ENCODE peak calls at places on chromosomes 7 and 10, in six cellular contexts. One of them, this sample, is unnamed.
A peak's percentile ranks its signal among the peaks of the same experiment; 100 is the strongest.

GRCh38 chr7:665751-666453 is 60.6 kb upstream of the DNAAF5 start:
- DNase-seq in GM12865: no peak
- DNase-seq in lower lobe of right lung: no peak
- DNase-seq in CD8-positive, alpha-beta T cell: no peak
- DNase-seq in GM23338: peak; percentile 74
- DNase-seq in mucosa of descending colon: no peak
- DNase-seq in this sample: no peak

GRCh38 chr7:124155400-124156022 is 122.6 kb upstream of the TMEM229A start:
- DNase-seq in mucosa of descending colon: no peak
- DNase-seq in GM23338: peak; percentile 58
- DNase-seq in lower lobe of right lung: no peak
- DNase-seq in CD8-positive, alpha-beta T cell: no peak
- DNase-seq in GM12865: peak; percentile 15
- DNase-seq in this sample: no peak

GRCh38 chr7:24877790-24878311 is 102.1 kb downstream of the OSBPL3 start:
- DNase-seq in lower lobe of right lung: no peak
- DNase-seq in CD8-positive, alpha-beta T cell: no peak
- DNase-seq in mucosa of descending colon: peak; percentile 20
- DNase-seq in GM12865: peak; percentile 77
- DNase-seq in GM23338: peak; percentile 46
- DNase-seq in this sample: no peak

GRCh38 chr10:21811245-21811585 is 192.3 kb downstream of the DNAJC1 start:
- DNase-seq in mucosa of descending colon: no peak
- DNase-seq in GM12865: no peak
- DNase-seq in lower lobe of right lung: no peak
- DNase-seq in CD8-positive, alpha-beta T cell: no peak
- DNase-seq in GM23338: no peak
- DNase-seq in this sample: no peak

GRCh38 chr7:116500071-116500853 is 724 bp downstream of the CAV2 start:
- DNase-seq in mucosa of descending colon: peak; percentile 21
- DNase-seq in lower lobe of right lung: peak; percentile 61
- DNase-seq in GM12865: peak; percentile 56
- DNase-seq in GM23338: peak; percentile 71
- DNase-seq in CD8-positive, alpha-beta T cell: peak; percentile 48
- DNase-seq in this sample: no peak

GRCh38 chr10:88039496-88040200 is 176.2 kb downstream of the PTEN start:
- DNase-seq in CD8-positive, alpha-beta T cell: no peak
- DNase-seq in GM23338: no peak
- DNase-seq in lower lobe of right lung: no peak
- DNase-seq in GM12865: no peak
- DNase-seq in mucosa of descending colon: no peak
- DNase-seq in this sample: no peak

GRCh38 chr10:90461437-90462155 is 396.2 kb downstream of the HTR7 start:
- DNase-seq in GM12865: no peak
- DNase-seq in lower lobe of right lung: no peak
- DNase-seq in CD8-positive, alpha-beta T cell: no peak
- DNase-seq in GM23338: no peak
- DNase-seq in mucosa of descending colon: no peak
- DNase-seq in this sample: no peak

GRCh38 chr7:32221756-32222155 is 151.5 kb upstream of the PDE1C start:
- DNase-seq in GM12865: no peak
- DNase-seq in GM23338: no peak
- DNase-seq in mucosa of descending colon: no peak
- DNase-seq in CD8-positive, alpha-beta T cell: no peak
- DNase-seq in lower lobe of right lung: no peak
- DNase-seq in this sample: no peak

GRCh38 chr7:116736927-116737715 is 65.1 kb downstream of the MET start:
- DNase-seq in GM23338: no peak
- DNase-seq in lower lobe of right lung: no peak
- DNase-seq in mucosa of descending colon: no peak
- DNase-seq in CD8-positive, alpha-beta T cell: no peak
- DNase-seq in GM12865: no peak
- DNase-seq in this sample: peak; percentile 61

GRCh38 chr10:7015457-7015856 is 395.4 kb downstream of the SFMBT2 start:
- DNase-seq in CD8-positive, alpha-beta T cell: no peak
- DNase-seq in GM23338: no peak
- DNase-seq in GM12865: no peak
- DNase-seq in mucosa of descending colon: no peak
- DNase-seq in lower lobe of right lung: no peak
- DNase-seq in this sample: no peak

GRCh38 chr10:92327445-92328433 is 36.8 kb downstream of the MARCHF5 start:
- DNase-seq in GM12865: no peak
- DNase-seq in CD8-positive, alpha-beta T cell: no peak
- DNase-seq in mucosa of descending colon: peak; percentile 42
- DNase-seq in lower lobe of right lung: no peak
- DNase-seq in GM23338: no peak
- DNase-seq in this sample: no peak

GRCh38 chr10:17001961-17002749 is 127.5 kb downstream of the CUBN start:
- DNase-seq in GM23338: no peak
- DNase-seq in CD8-positive, alpha-beta T cell: no peak
- DNase-seq in GM12865: peak; percentile 46
- DNase-seq in lower lobe of right lung: no peak
- DNase-seq in mucosa of descending colon: peak; percentile 49
- DNase-seq in this sample: no peak

GRCh38 chr7:17274551-17275245 is 23.8 kb upstream of the AHR start:
- DNase-seq in CD8-positive, alpha-beta T cell: no peak
- DNase-seq in GM23338: no peak
- DNase-seq in mucosa of descending colon: no peak
- DNase-seq in lower lobe of right lung: no peak
- DNase-seq in GM12865: no peak
- DNase-seq in this sample: no peak

GRCh38 chr10:70378122-70378521 is 4.3 kb downstream of the LRRC20 start:
- DNase-seq in GM23338: no peak
- DNase-seq in mucosa of descending colon: no peak
- DNase-seq in lower lobe of right lung: no peak
- DNase-seq in GM12865: no peak
- DNase-seq in CD8-positive, alpha-beta T cell: no peak
- DNase-seq in this sample: peak; percentile 97

GRCh38 chr10:66654861-66655260 is 271.0 kb upstream of the LRRTM3 start:
- DNase-seq in lower lobe of right lung: no peak
- DNase-seq in GM23338: no peak
- DNase-seq in GM12865: no peak
- DNase-seq in CD8-positive, alpha-beta T cell: no peak
- DNase-seq in mucosa of descending colon: no peak
- DNase-seq in this sample: no peak

GRCh38 chr7:151432658-151433521 is 7.1 kb downstream of the CRYGN start:
- DNase-seq in CD8-positive, alpha-beta T cell: peak; percentile 74
- DNase-seq in lower lobe of right lung: no peak
- DNase-seq in GM23338: peak; percentile 56
- DNase-seq in mucosa of descending colon: no peak
- DNase-seq in GM12865: peak; percentile 71
- DNase-seq in this sample: no peak

GRCh38 chr7:150586068-150586777 is 19.0 kb downstream of the GIMAP4 start:
- DNase-seq in lower lobe of right lung: no peak
- DNase-seq in GM23338: no peak
- DNase-seq in mucosa of descending colon: no peak
- DNase-seq in CD8-positive, alpha-beta T cell: no peak
- DNase-seq in GM12865: no peak
- DNase-seq in this sample: no peak

GRCh38 chr10:70927221-70927943 is 39.0 kb upstream of the PCBD1 start:
- DNase-seq in CD8-positive, alpha-beta T cell: no peak
- DNase-seq in GM23338: no peak
- DNase-seq in lower lobe of right lung: no peak
- DNase-seq in GM12865: no peak
- DNase-seq in mucosa of descending colon: no peak
- DNase-seq in this sample: no peak

GRCh38 chr7:90180649-90181048 is 26.4 kb downstream of the STEAP1 start:
- DNase-seq in lower lobe of right lung: no peak
- DNase-seq in mucosa of descending colon: no peak
- DNase-seq in GM12865: no peak
- DNase-seq in CD8-positive, alpha-beta T cell: no peak
- DNase-seq in GM23338: no peak
- DNase-seq in this sample: no peak

GRCh38 chr10:108388716-108389115 is 1224.2 kb upstream of the SORCS1 start:
- DNase-seq in lower lobe of right lung: no peak
- DNase-seq in GM12865: no peak
- DNase-seq in mucosa of descending colon: no peak
- DNase-seq in GM23338: no peak
- DNase-seq in CD8-positive, alpha-beta T cell: no peak
- DNase-seq in this sample: no peak

GRCh38 chr10:94115725-94116124 is 122.0 kb downstream of the PLCE1 start:
- DNase-seq in GM12865: no peak
- DNase-seq in GM23338: no peak
- DNase-seq in CD8-positive, alpha-beta T cell: no peak
- DNase-seq in lower lobe of right lung: no peak
- DNase-seq in mucosa of descending colon: no peak
- DNase-seq in this sample: no peak

GRCh38 chr10:113034008-113034407 is 84.0 kb downstream of the TCF7L2 start:
- DNase-seq in lower lobe of right lung: no peak
- DNase-seq in GM23338: no peak
- DNase-seq in mucosa of descending colon: no peak
- DNase-seq in GM12865: no peak
- DNase-seq in CD8-positive, alpha-beta T cell: no peak
- DNase-seq in this sample: no peak

GRCh38 chr10:6256439-6256838 is 53.7 kb downstream of the PFKFB3 start:
- DNase-seq in GM12865: no peak
- DNase-seq in GM23338: no peak
- DNase-seq in CD8-positive, alpha-beta T cell: no peak
- DNase-seq in mucosa of descending colon: no peak
- DNase-seq in lower lobe of right lung: no peak
- DNase-seq in this sample: no peak

GRCh38 chr7:55254242-55254595 is 110.9 kb upstream of the LANCL2 start:
- DNase-seq in mucosa of descending colon: no peak
- DNase-seq in CD8-positive, alpha-beta T cell: no peak
- DNase-seq in GM23338: peak; percentile 56
- DNase-seq in GM12865: no peak
- DNase-seq in lower lobe of right lung: no peak
- DNase-seq in this sample: no peak

GRCh38 chr7:112079671-112080070 is 126.5 kb downstream of the DOCK4 start:
- DNase-seq in CD8-positive, alpha-beta T cell: no peak
- DNase-seq in mucosa of descending colon: no peak
- DNase-seq in lower lobe of right lung: no peak
- DNase-seq in GM12865: no peak
- DNase-seq in GM23338: no peak
- DNase-seq in this sample: no peak

GRCh38 chr7:154546946-154547587 is 455.9 kb downstream of the PAXIP1 start:
- DNase-seq in lower lobe of right lung: no peak
- DNase-seq in GM23338: no peak
- DNase-seq in CD8-positive, alpha-beta T cell: no peak
- DNase-seq in mucosa of descending colon: no peak
- DNase-seq in GM12865: no peak
- DNase-seq in this sample: no peak

GRCh38 chr7:134421998-134422397 is 36.9 kb downstream of the AKR1B1 start:
- DNase-seq in lower lobe of right lung: no peak
- DNase-seq in mucosa of descending colon: no peak
- DNase-seq in CD8-positive, alpha-beta T cell: no peak
- DNase-seq in GM12865: no peak
- DNase-seq in GM23338: no peak
- DNase-seq in this sample: peak; percentile 22

GRCh38 chr10:95314519-95314918 is 23.7 kb upstream of the PDLIM1 start:
- DNase-seq in lower lobe of right lung: no peak
- DNase-seq in GM23338: no peak
- DNase-seq in CD8-positive, alpha-beta T cell: no peak
- DNase-seq in mucosa of descending colon: no peak
- DNase-seq in GM12865: no peak
- DNase-seq in this sample: no peak

GRCh38 chr7:24932815-24933214 is 47.2 kb downstream of the OSBPL3 start:
- DNase-seq in lower lobe of right lung: no peak
- DNase-seq in GM12865: peak; percentile 37
- DNase-seq in mucosa of descending colon: no peak
- DNase-seq in CD8-positive, alpha-beta T cell: no peak
- DNase-seq in GM23338: no peak
- DNase-seq in this sample: peak; percentile 37

GRCh38 chr7:142799483-142799882 is 28.7 kb downstream of the PRSS2 start:
- DNase-seq in GM23338: no peak
- DNase-seq in GM12865: no peak
- DNase-seq in CD8-positive, alpha-beta T cell: peak; percentile 61
- DNase-seq in mucosa of descending colon: no peak
- DNase-seq in lower lobe of right lung: no peak
- DNase-seq in this sample: no peak
- H3K4me3 ChIP-seq in GM23338: no peak overlapping the region
- H3K4me3 ChIP-seq in GM12865: no peak overlapping the region
- H3K4me3 ChIP-seq in CD8-positive, alpha-beta T cell: peak overlapping the region; percentile 81
- H3K4me3 ChIP-seq in mucosa of descending colon: no peak overlapping the region
- H3K4me3 ChIP-seq in lower lobe of right lung: peak overlapping the region; percentile 44
- H3K4me3 ChIP-seq in this sample: no peak overlapping the region

DNA sequence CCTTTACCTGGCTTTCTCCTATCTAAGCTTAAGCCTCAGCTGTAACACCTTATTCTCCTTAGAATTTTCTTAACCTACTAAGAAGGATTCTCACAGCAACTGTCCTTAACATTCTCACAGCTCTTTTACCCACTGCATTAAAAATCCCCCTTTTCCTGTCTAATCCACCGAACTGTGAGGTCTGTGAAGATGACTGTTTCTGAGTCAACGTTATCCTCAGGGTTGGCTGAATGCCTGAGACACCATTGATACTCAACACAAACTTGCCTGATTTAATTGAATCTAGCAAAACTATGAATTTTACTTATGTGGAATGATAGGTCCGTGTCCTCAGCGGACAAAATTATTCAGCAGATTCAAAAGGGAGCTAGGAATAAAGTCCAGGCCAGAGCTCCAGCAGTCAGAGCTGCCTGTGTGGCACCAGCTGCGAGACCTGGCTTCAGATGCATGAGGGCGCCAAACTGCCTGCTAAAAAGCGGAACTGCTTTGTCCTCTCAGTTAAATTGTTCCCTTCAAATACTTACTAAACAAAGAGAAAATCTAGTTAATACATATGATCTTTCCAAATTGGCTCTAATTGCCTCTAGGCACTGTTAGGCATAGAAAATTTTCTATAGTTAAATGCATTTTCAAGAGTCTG is 33.4 kb upstream of the VWDE start:
- DNase-seq in mucosa of descending colon: no peak
- DNase-seq in CD8-positive, alpha-beta T cell: no peak
- DNase-seq in GM23338: peak; percentile 72
- DNase-seq in lower lobe of right lung: no peak
- DNase-seq in GM12865: peak; percentile 24
- DNase-seq in this sample: no peak
- TF ChIP-seq CTCF in mucosa of descending colon: no peak
- TF ChIP-seq CTCF in CD8-positive, alpha-beta T cell: no peak
- TF ChIP-seq CTCF in GM23338: peak; percentile 54
- TF ChIP-seq CTCF in lower lobe of right lung: no peak
- TF ChIP-seq CTCF in GM12865: no peak
- TF ChIP-seq CTCF in this sample: peak; percentile 40

DNA sequence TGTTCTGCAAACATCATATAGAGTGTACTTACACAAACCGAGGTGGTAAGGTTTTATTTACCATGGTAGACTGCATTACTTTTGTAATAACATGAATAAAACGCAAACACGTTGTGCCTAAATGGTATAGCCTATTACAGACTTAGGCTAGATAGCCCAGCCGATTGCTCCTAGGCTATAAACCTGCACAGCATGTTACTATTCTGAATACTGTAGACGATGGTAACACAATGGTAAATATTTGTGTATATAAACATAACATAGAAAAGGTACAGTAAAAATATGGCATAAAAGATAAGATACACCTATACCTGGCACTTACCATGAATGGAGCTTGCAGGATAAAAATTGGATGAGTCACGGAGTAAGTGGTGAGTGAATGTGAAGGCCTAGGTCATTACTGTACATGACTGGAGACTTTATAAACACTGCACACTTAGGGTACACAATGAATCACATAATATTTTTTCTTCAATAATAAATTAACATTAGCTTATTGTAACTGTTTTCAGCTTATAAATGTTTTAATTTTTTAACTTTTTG is 16.3 kb downstream of the AKR1D1 start:
- DNase-seq in GM12865: no peak
- DNase-seq in GM23338: no peak
- DNase-seq in lower lobe of right lung: no peak
- DNase-seq in CD8-positive, alpha-beta T cell: no peak
- DNase-seq in mucosa of descending colon: no peak
- DNase-seq in this sample: no peak
- H3K4me3 ChIP-seq in GM12865: no peak overlapping the region
- H3K4me3 ChIP-seq in GM23338: no peak overlapping the region
- H3K4me3 ChIP-seq in lower lobe of right lung: no peak overlapping the region
- H3K4me3 ChIP-seq in CD8-positive, alpha-beta T cell: no peak overlapping the region
- H3K4me3 ChIP-seq in mucosa of descending colon: no peak overlapping the region
- H3K4me3 ChIP-seq in this sample: no peak overlapping the region

GRCh38 chr7:85185355-85186082 is 1.3 kb downstream of the SEMA3D start:
- DNase-seq in CD8-positive, alpha-beta T cell: no peak
- DNase-seq in GM23338: peak; percentile 80
- DNase-seq in lower lobe of right lung: peak; percentile 43
- DNase-seq in mucosa of descending colon: peak; percentile 25
- DNase-seq in GM12865: no peak
- DNase-seq in this sample: no peak
- TF ChIP-seq CTCF in CD8-positive, alpha-beta T cell: no peak
- TF ChIP-seq CTCF in GM23338: no peak
- TF ChIP-seq CTCF in lower lobe of right lung: no peak
- TF ChIP-seq CTCF in mucosa of descending colon: no peak
- TF ChIP-seq CTCF in GM12865: no peak
- TF ChIP-seq CTCF in this sample: peak; percentile 7

This sample was measured in epithelial cell of proximal tubule.